ENCODE peak calls at places on chromosomes 2 and 18, in four cellular contexts. E is A549, R is IMR-90, S is fibroblast of lung. P is an unnamed sample.

GRCh38 chr2:53087282-53087882 is 680.2 kb upstream of the CHAC2 start:
- DNase-seq in E (no peak), R (peak), S (peak), P (peak)

GRCh38 chr2:237486819-237487448 is at the start of gene MLPH:
- DNase-seq in E (peak), R (peak), S (peak), P (peak)

GRCh38 chr2:95034221-95034620 is 8.7 kb downstream of the MAL start:
- DNase-seq in E (no peak), R (no peak), S (no peak), P (no peak)

GRCh38 chr2:20424300-20425290 is 22.3 kb upstream of the RHOB start:
- DNase-seq in E (no peak), R (peak), S (peak), P (peak)

GRCh38 chr2:135997380-135997779 is 12.0 kb upstream of the DARS1 start:
- DNase-seq in E (no peak), R (no peak), S (no peak), P (no peak)

GRCh38 chr2:8409461-8410260 is 272.2 kb upstream of the ID2 start:
- DNase-seq in E (no peak), R (peak), S (peak), P (no peak)

GRCh38 chr2:26033270-26033768 is 565 bp upstream of the RAB10 start:
- DNase-seq in E (peak), R (peak), S (peak), P (peak)

GRCh38 chr18:23939896-23940295 is 74.7 kb upstream of the TTC39C start:
- DNase-seq in E (no peak), R (no peak), S (no peak), P (no peak)

GRCh38 chr2:187198136-187198535 is 249.9 kb downstream of the CALCRL start:
- DNase-seq in E (no peak), R (no peak), S (no peak), P (no peak)

GRCh38 chr2:236668531-236668969 is 98.9 kb downstream of the ACKR3 start:
- DNase-seq in E (no peak), R (no peak), S (no peak), P (no peak)

GRCh38 chr2:149686677-149687427 is 99.3 kb upstream of the MMADHC start:
- DNase-seq in E (no peak), R (no peak), S (no peak), P (no peak)

GRCh38 chr2:233944722-233945121 is 27.5 kb downstream of the TRPM8 start:
- DNase-seq in E (no peak), R (no peak), S (no peak), P (no peak)

GRCh38 chr2:240203031-240203841 is 62.8 kb upstream of the OTOS start:
- DNase-seq in E (no peak), R (no peak), S (no peak), P (no peak)

GRCh38 chr2:196234672-196235071 is 63.3 kb upstream of the STK17B start:
- DNase-seq in E (no peak), R (peak), S (peak), P (peak)

GRCh38 chr2:192150166-192150565 is 44.6 kb downstream of the TMEFF2 start:
- DNase-seq in E (no peak), R (no peak), S (peak), P (no peak)

GRCh38 chr2:192151848-192152247 is 42.9 kb downstream of the TMEFF2 start:
- DNase-seq in E (no peak), R (peak), S (peak), P (peak)

GRCh38 chr2:192148241-192148619 is 46.5 kb downstream of the TMEFF2 start:
- DNase-seq in E (no peak), R (no peak), S (no peak), P (no peak)

GRCh38 chr2:192146069-192147006 is 48.4 kb downstream of the TMEFF2 start:
- DNase-seq in E (peak), R (peak), S (peak), P (peak)

DNA sequence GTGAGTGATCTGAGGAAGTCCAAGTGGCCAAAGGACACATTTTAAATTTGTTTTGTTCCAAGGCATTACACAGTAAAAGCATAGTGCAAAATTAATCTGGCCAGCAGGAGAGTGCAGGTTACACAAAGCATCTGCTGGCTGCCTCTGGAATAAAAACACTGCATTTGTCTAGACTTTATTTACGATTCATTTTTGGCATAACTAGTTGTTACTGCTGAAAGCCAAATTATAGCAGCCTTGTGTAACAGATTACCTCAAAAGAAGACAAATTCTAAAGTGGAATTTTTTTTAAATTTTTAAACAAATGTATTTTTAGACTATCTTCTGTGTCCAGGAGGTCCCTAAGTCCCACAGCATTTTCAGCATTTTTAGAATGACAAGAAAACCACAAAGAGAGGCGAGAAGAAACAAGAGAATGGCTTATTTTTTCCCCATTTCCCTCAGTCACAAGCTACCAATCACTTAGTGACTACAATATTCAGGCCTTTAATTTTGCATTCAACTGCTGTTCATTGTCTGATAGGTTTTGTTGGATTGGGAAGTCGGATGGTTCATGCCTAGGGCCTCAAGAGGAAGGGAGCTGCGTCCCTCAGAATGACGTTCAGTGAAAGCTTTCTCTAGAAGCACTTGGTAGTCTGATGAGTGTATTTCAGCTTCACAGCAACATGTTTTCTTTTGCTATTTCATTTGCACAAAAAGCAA is 46.0 kb downstream of the TMEFF2 start:
- DNase-seq in E (no peak), R (peak), S (peak), P (peak)
- TF ChIP-seq CTCF in E (no peak), R (no peak), S (peak), P (peak)

GRCh38 chr2:197327776-197328169 is 17.2 kb upstream of the ANKRD44 start:
- DNase-seq in E (no peak), R (no peak), S (no peak), P (no peak)
- H3K4me2 ChIP-seq in E (no peak), R (no peak), S (no peak), P (no peak)

DNA sequence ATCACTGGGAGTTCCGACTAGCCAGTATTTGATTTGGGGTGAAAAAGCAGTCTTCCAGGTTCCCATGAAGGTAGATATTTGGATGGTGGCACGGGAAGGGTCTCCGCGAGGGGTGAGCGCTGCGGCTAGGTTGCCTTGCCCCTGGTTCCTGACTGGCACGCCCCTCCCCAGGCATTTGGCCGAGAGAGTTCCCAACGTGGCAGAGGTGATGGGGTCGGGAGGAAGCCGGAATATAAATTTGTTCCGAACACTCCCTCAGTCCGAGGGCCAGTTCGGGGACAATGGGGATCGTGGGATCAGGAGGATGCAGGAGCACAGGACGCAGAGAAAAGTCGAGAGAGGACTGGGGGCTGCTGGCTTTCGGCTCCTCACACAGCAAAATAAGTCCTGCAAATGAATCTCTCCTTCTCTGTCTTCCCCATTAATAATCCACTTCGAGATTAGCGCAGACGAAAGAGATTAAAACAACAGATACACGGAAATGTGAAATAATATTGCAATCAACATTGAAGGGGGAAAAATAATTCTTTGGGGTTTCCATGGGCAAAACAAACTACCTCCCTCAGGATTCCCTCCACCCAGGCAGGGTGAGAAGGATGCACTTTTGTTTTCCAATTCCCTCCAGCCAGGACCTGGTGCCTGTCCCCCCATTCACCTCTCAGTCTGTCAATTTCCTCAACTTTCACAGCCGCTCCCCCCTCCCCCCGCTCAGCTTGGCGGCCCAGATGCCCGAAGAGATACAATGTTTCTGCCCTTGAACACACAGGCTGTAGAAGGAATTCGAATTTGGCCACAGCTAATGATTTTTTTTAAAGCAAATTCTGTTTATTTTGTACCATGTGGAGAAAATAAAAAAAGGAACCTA is 3.1 kb upstream of the ZEB2 start:
- DNase-seq in E (no peak), R (no peak), S (peak), P (no peak)
- TF ChIP-seq CTCF in E (no peak), R (no peak), S (no peak), P (no peak)

DNA sequence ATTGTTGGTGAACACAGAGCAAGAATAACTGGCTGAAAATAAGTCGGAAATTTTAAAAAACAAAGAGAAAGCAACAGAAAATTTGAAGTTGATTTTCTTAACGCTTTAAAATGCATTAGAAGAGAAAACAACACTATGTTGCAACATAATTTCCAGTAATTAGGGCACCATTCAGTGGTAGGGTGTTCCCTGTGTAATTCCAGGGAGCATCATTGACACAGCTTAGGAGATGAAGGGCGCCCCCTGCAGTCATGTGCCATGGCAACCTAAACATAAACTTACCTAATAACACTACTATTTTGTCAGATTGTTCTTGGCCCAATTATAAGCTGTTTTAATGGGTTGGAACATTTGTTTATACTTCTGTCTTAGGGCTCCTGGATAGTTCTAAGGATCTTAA is 99.6 kb downstream of the DTNA start:
- DNase-seq in E (peak), R (peak), S (peak), P (no peak)
- H3K4me2 ChIP-seq in E (no peak), R (no peak), S (no peak), P (no peak)

GRCh38 chr2:202164409-202164808 is 74.0 kb downstream of the SUMO1 start:
- DNase-seq in E (no peak), R (peak), S (no peak), P (no peak)

GRCh38 chr2:202161106-202161836 is 77.1 kb downstream of the SUMO1 start:
- DNase-seq in E (no peak), R (no peak), S (no peak), P (peak)

GRCh38 chr2:202157211-202157985 is 81.0 kb downstream of the SUMO1 start:
- DNase-seq in E (no peak), R (no peak), S (no peak), P (no peak)

GRCh38 chr2:202154613-202155281 is 81.7 kb downstream of the KIAA2012 start:
- DNase-seq in E (no peak), R (peak), S (no peak), P (no peak)

GRCh38 chr2:202158796-202159195 is 79.6 kb downstream of the SUMO1 start:
- DNase-seq in E (peak), R (peak), S (peak), P (no peak)
- TF ChIP-seq CTCF in E (peak), R (peak), S (no peak), P (no peak)

DNA sequence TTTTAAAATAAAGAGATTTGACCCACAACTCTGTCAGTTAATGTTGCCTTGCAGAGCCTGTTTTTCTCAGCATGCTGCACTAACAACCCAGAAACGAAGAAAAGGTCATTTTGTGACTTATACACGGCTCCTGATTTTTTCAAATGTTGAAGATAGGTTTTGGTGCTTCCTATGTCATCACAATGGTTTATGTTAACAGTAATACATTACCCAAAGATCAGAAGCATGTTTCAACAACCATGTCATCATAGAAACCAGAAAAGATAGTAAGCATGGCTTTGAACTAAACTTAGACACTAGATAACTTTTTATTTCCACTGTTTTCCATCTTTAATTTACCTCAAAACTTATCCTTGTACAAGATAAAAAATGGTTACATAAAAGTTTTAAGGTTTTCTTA is 10.1 kb downstream of the BAZ2B start:
- DNase-seq in E (no peak), R (peak), S (no peak), P (no peak)
- H3K4me2 ChIP-seq in E (peak), R (peak), S (no peak), P (peak)

DNA sequence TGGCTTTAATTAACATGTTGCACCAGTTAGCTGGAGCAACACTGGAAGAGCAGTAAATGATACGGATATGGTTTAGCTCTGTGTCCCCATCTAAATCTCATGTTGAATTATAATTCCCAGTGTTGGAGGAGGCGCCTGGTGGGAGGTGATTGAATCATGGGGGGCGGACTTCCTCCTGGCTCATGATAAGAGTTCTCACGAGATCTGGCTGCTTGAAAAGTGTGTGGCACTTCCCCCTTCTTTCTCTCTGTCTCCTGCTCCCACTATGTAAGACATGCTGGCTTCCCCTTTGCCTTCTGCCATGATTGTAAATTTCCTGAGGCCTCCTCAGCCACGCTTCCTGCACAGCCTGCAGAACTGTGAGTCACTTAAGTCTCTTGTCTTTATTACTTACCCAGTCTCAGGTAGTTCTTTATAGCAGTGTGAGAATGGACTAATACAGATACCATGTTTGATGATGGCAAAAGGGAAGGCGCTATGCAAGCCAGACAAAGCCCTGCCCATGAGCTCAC is 963.6 kb downstream of the SOCS6 start:
- DNase-seq in E (no peak), R (no peak), S (no peak), P (no peak)
- TF ChIP-seq CTCF in E (no peak), R (no peak), S (no peak), P (no peak)

GRCh38 chr2:138689705-138690104 is 90.5 kb downstream of the NXPH2 start:
- DNase-seq in E (no peak), R (no peak), S (no peak), P (no peak)
- H3K4me2 ChIP-seq in E (no peak), R (no peak), S (no peak), P (no peak)

GRCh38 chr18:52869942-52870907 is 530.2 kb downstream of the DCC start:
- DNase-seq in E (peak), R (no peak), S (no peak), P (no peak)
- TF ChIP-seq CTCF in E (no peak), R (no peak), S (no peak), P (no peak)

DNA sequence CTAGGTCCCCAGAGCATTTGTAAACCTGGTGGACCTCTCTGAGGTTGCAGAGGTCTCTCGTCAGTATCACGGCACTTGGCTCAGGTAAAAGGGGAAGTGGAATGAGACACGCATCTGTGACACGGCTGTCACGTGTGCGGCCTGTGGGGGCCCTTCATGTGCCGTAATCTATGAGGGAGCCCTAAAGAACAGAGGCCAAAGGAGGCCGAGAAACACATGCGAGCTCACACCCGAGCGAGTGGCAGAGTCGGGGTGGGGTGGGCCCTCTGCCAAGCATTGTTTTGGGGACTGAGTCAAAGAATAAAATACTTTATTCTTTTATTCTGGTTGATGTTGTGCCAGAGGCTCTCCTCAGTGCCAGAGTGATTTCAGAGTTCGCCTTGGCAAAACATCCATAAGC is 43.2 kb downstream of the PLB1 start:
- DNase-seq in E (no peak), R (no peak), S (no peak), P (no peak)
- H3K4me2 ChIP-seq in E (no peak), R (no peak), S (no peak), P (no peak)

P was measured in astrocyte.